ENCODE peak calls at places on chromosomes 3 and 15, in five cellular contexts. K is T-helper 9 cell, W is RWPE1, X is M059J, A is COR-L47. F is an unnamed sample.

GRCh38 chr3:189446959-189447560 is 184.1 kb upstream of the TP63 start:
- DNase-seq in K (no peak), W (no peak), X (no peak), A (no peak), F (no peak)

GRCh38 chr3:25465266-25465860 is 37.3 kb downstream of the RARB start:
- DNase-seq in K (no peak), W (no peak), X (no peak), A (no peak), F (no peak)

GRCh38 chr3:52123106-52123708 is 31.0 kb downstream of the POC1A start:
- DNase-seq in K (peak), W (peak), X (peak), A (no peak), F (peak)

GRCh38 chr3:161349529-161350278 is 21.6 kb downstream of the SPTSSB start:
- DNase-seq in K (no peak), W (peak), X (peak), A (no peak), F (no peak)

GRCh38 chr3:25713316-25713967 is 48.7 kb upstream of the TOP2B start:
- DNase-seq in K (no peak), W (peak), X (no peak), A (no peak), F (no peak)

GRCh38 chr15:40899536-40900207 is 5.4 kb downstream of the VPS18 start:
- DNase-seq in K (no peak), W (no peak), X (no peak), A (no peak), F (no peak)

GRCh38 chr3:36373661-36374060 is 6.6 kb upstream of the STAC start:
- DNase-seq in K (no peak), W (no peak), X (peak), A (no peak), F (no peak)

GRCh38 chr3:188854395-188855149 is 317.2 kb upstream of the TPRG1 start:
- DNase-seq in K (no peak), W (peak), X (no peak), A (no peak), F (no peak)

GRCh38 chr3:81550415-81550814 is 211.0 kb downstream of the GBE1 start:
- DNase-seq in K (no peak), W (no peak), X (peak), A (no peak), F (no peak)

GRCh38 chr3:13083898-13084297 is 10.7 kb upstream of the IQSEC1 start:
- DNase-seq in K (no peak), W (no peak), X (no peak), A (no peak), F (no peak)

GRCh38 chr3:111808439-111808838 is 50.6 kb upstream of the PHLDB2 start:
- DNase-seq in K (no peak), W (peak), X (peak), A (no peak), F (peak)

F was measured in NCI-H1417.